ENCODE peak calls at places on chromosome 5, in eight cellular contexts. H is stomach, S is A549, D is H54, U is transverse colon, O is HCT116, E is esophagus squamous epithelium, X is body of pancreas. J is an unnamed sample.
A peak's percentile ranks its signal among the peaks of the same experiment; 100 is the strongest.

GRCh38 chr5:72517961-72518690 is 10.9 kb upstream of the ZNF366 start:
- DNase-seq in H (peak; percentile 72), S (no peak), D (no peak), U (peak; percentile 33), O (no peak), E (no peak), X (no peak), J (no peak)

GRCh38 chr5:23428705-23429104 is 78.7 kb upstream of the PRDM9 start:
- DNase-seq in H (no peak), S (no peak), D (no peak), U (no peak), O (no peak), E (no peak), X (no peak), J (no peak)

GRCh38 chr5:156121234-156121633 is 205.7 kb upstream of the SGCD start:
- DNase-seq in H (no peak), S (no peak), D (no peak), U (no peak), O (no peak), E (no peak), X (no peak), J (no peak)

GRCh38 chr5:151699071-151699901 is 12.6 kb upstream of the SPARC start:
- DNase-seq in H (peak; percentile 27), S (peak; percentile 77), D (peak; percentile 77), U (peak; percentile 49), O (no peak), E (no peak), X (peak; percentile 29), J (no peak)

GRCh38 chr5:116947691-116948528 is 373.3 kb upstream of the SEMA6A start:
- DNase-seq in H (peak; percentile 80), S (peak; percentile 60), D (peak; percentile 22), U (peak; percentile 77), O (peak; percentile 80), E (no peak), X (peak; percentile 77), J (peak; percentile 71)

GRCh38 chr5:91020065-91020800 is 362.9 kb downstream of the ARRDC3 start:
- DNase-seq in H (no peak), S (no peak), D (no peak), U (no peak), O (no peak), E (no peak), X (no peak), J (peak; percentile 20)

GRCh38 chr5:132510076-132510475 is 19.5 kb upstream of the IRF1 start:
- DNase-seq in H (no peak), S (no peak), D (no peak), U (no peak), O (no peak), E (no peak), X (no peak), J (no peak)

GRCh38 chr5:1300581-1301083 is 5.8 kb upstream of the TERT start:
- DNase-seq in H (no peak), S (no peak), D (no peak), U (no peak), O (no peak), E (no peak), X (no peak), J (no peak)

GRCh38 chr5:103389846-103390245 is 131.3 kb downstream of the MACIR start:
- DNase-seq in H (no peak), S (no peak), D (no peak), U (no peak), O (no peak), E (no peak), X (no peak), J (no peak)

GRCh38 chr5:147849226-147849625 is 17.8 kb upstream of the SPINK1 start:
- DNase-seq in H (no peak), S (no peak), D (no peak), U (no peak), O (no peak), E (no peak), X (no peak), J (no peak)

GRCh38 chr5:79418276-79418675 is 95.7 kb downstream of the HOMER1 start:
- DNase-seq in H (no peak), S (no peak), D (no peak), U (no peak), O (peak; percentile 16), E (no peak), X (no peak), J (no peak)

DNA sequence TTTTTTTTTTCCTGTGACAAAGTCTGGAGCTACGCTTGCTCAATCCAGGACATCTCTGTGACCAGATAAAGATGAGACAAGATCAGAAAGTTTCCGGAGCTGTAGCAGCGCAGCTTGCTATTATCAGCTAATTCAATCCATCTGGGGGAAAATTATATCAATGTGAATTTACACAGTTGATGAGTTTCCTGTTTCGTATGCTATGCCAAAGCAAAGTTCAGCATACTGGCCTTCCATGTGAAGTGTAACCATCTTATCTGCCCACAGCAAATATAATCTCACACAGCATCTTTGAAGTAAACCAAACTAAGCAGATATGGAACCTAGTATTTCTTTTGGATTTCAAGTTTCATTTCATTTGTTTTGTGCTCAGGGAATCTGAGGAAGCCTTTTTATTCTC is 1767.7 kb downstream of the EFNA5 start:
- DNase-seq in H (no peak), S (no peak), D (no peak), U (no peak), O (no peak), E (no peak), X (no peak), J (no peak)
- TF ChIP-seq POLR2A in H (no peak), S (no peak), D (no peak), U (no peak), O (no peak), E (no peak), X (no peak), J (no peak)

GRCh38 chr5:32684261-32684660 is 26.9 kb upstream of the NPR3 start:
- DNase-seq in H (no peak), S (no peak), D (no peak), U (no peak), O (no peak), E (no peak), X (no peak), J (no peak)
- TF ChIP-seq POLR2A in H (no peak), S (no peak), D (no peak), U (no peak), O (no peak), E (no peak), X (no peak), J (no peak)

GRCh38 chr5:169583424-169584215 is at the start of gene SPDL1:
- DNase-seq in H (peak; percentile 95), S (peak; percentile 97), D (peak; percentile 50), U (peak; percentile 97), O (peak; percentile 93), E (peak; percentile 52), X (peak; percentile 96), J (peak; percentile 97)
- TF ChIP-seq POLR2A in H (no peak), S (peak; percentile 79), D (peak; percentile 92), U (peak; percentile 48), O (peak; percentile 92), E (peak; percentile 69), X (peak; percentile 14), J (peak; percentile 89)

DNA sequence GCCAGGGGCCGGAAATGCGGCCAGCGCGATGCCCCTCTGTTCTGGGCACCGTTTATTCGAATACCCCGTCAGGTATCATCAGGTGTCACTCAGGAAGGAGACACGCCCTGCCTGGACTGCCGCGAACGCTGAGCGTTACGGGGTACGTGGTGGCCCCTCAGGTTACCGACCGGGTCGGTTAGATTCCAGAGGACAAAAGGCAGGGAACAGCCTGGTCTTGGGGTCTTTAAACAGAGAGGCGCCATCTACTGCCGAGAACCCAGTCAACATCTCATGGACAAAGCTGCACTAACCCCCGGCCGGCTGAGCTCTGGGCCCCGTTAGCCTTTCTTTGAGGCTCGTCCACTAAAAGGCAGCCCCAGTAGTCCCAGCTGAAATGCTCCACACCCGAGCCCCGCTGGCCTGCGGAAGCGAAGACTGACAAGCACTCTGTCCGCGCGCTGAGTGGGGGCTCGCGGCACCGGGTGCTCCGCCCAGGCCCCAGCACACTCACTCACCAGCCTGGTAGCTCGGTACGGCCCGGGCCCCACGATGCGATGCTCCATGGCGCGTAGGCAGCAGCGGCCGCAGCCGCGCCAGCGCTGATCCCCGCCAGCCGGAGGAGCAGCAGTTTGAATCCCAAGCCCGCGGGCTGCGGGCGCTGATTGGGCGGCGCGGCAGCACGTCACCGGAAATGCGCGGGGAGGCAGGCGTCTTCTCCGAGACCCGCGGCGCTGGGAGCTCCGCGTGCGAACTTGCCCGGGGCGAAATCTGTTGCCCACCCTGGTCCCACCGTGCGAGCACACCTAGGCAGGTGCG is at the start of gene DEPDC1B:
- DNase-seq in H (peak; percentile 86), S (peak; percentile 92), D (peak; percentile 85), U (peak; percentile 91), O (peak; percentile 76), E (peak; percentile 11), X (peak; percentile 79), J (peak; percentile 94)
- TF ChIP-seq POLR2A in H (no peak), S (peak; percentile 66), D (peak; percentile 93), U (peak; percentile 38), O (peak; percentile 85), E (peak; percentile 50), X (no peak), J (peak; percentile 95)

DNA sequence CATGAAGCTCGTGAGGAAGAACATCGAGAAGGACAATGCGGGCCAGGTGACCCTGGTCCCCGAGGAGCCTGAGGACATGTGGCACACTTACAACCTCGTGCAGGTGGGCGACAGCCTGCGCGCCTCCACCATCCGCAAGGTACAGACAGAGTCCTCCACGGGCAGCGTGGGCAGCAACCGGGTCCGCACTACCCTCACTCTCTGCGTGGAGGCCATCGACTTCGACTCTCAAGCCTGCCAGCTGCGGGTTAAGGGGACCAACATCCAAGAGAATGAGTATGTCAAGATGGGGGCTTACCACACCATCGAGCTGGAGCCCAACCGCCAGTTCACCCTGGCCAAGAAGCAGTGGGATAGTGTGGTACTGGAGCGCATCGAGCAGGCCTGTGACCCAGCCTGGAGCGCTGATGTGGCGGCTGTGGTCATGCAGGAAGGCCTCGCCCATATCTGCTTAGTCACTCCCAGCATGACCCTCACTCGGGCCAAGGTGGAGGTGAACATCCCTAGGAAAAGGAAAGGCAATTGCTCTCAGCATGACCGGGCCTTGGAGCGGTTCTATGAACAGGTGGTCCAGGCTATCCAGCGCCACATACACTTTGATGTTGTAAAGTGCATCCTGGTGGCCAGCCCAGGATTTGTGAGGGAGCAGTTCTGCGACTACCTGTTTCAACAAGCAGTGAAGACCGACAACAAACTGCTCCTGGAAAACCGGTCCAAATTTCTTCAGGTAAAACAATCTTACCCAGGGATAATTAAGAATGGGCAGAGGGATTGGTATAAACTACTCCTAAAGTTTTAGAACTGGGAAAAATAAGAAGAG is 12.9 kb downstream of the ITGA1 start:
- DNase-seq in H (peak; percentile 73), S (peak; percentile 73), D (peak; percentile 23), U (peak; percentile 73), O (no peak), E (peak; percentile 36), X (peak; percentile 76), J (peak; percentile 79)
- TF ChIP-seq POLR2A in H (no peak), S (peak; percentile 19), D (peak; percentile 70), U (no peak), O (no peak), E (peak; percentile 24), X (no peak), J (peak; percentile 46)

DNA sequence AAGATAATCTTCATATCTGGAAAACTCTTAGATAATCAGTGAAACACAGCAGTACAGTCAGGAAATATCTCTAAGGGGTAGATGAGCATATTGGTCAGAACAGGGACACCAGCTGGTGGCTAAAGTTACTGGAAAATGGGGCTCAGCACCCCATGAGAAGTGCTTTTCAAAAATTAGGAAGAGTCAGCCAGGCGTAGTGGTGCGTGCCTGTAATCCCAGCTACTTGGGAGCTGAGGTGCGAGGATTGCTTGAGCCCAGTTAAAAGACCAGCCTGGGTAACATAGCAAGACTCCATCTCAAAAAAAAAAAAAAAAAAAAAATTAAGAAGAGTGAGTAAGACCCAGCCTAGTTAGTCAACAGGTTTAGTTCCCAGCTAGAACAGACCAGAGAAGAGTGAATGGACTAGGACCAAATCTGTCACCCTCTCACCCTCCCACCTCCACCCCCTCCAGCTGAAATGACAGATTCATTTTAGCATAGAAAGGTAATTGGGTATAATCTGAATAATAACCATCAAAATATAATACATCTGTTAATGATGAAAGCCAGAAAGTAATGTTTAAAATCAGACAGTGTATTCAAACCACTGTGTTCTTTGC is 120.9 kb downstream of the CDC42SE2 start:
- DNase-seq in H (no peak), S (no peak), D (no peak), U (no peak), O (no peak), E (no peak), X (no peak), J (peak; percentile 62)
- TF ChIP-seq POLR2A in H (no peak), S (no peak), D (no peak), U (no peak), O (no peak), E (no peak), X (no peak), J (no peak)

J was measured in erythroblast.